ENCODE peak calls at places on chromosomes 11 and 22, in four cellular contexts. O is activated gamma-delta T cell, I is endothelial cell of umbilical vein, R is hippocampal formation. L is an unnamed sample.

GRCh38 chr11:2577071-2578005 is 122.5 kb downstream of the KCNQ1OT1 start:
- DNase-seq in O (no peak), I (no peak), R (no peak), L (no peak)

GRCh38 chr11:1227551-1228182 is 4.8 kb downstream of the MUC5B start:
- DNase-seq in O (no peak), I (no peak), R (no peak), L (no peak)

GRCh38 chr11:81222491-81222890 is 1511.2 kb downstream of the FAM181B start:
- DNase-seq in O (no peak), I (no peak), R (no peak), L (no peak)

GRCh38 chr11:118834428-118835028 is 43.6 kb upstream of the DDX6 start:
- DNase-seq in O (no peak), I (no peak), R (no peak), L (peak; percentile 5)

GRCh38 chr11:18581825-18582224 is 6.7 kb downstream of the UEVLD start:
- DNase-seq in O (no peak), I (no peak), R (no peak), L (no peak)

GRCh38 chr22:40463017-40463631 is 92.7 kb downstream of the SGSM3 start:
- DNase-seq in O (no peak), I (no peak), R (no peak), L (no peak)

GRCh38 chr11:70633610-70634009 is 235.3 kb downstream of the CTTN start:
- DNase-seq in O (no peak), I (no peak), R (no peak), L (no peak)

GRCh38 chr11:120784566-120785251 is 239.2 kb upstream of the TBCEL start:
- DNase-seq in O (no peak), I (no peak), R (no peak), L (no peak)

GRCh38 chr11:12163181-12163841 is 52.9 kb downstream of the MICAL2 start:
- DNase-seq in O (no peak), I (peak; percentile 17), R (no peak), L (no peak)

GRCh38 chr11:69981119-69981770 is 96.9 kb upstream of the ANO1 start:
- DNase-seq in O (no peak), I (no peak), R (no peak), L (no peak)

L was measured in anterior cingulate cortex.